ENCODE peak calls at places on chromosomes 7 and 10, in four cellular contexts. P is COLO829, N is erythroblast, E is nephron progenitor cell. W is an unnamed sample.

GRCh38 chr7:100829150-100829716 is 1.9 kb upstream of the EPHB4 start:
- DNase-seq in P (no peak), E (no peak), N (peak), W (no peak)

GRCh38 chr10:61899997-61900828 is 1.3 kb upstream of the ARID5B start:
- DNase-seq in N (peak), P (no peak), E (peak), W (peak)

GRCh38 chr7:34282271-34282670 is 375.7 kb upstream of the NPSR1 start:
- DNase-seq in N (no peak), P (no peak), E (no peak), W (no peak)

GRCh38 chr7:112511451-112512220 is 30.8 kb downstream of the LSMEM1 start:
- DNase-seq in N (no peak), P (no peak), E (no peak), W (no peak)

GRCh38 chr10:6018422-6018821 is 41.1 kb upstream of the IL15RA start:
- DNase-seq in P (no peak), E (no peak), N (no peak), W (no peak)

GRCh38 chr7:43138710-43139601 is 26.5 kb downstream of the HECW1 start:
- DNase-seq in N (no peak), P (no peak), E (no peak), W (no peak)

GRCh38 chr7:139389091-139389490 is 29.4 kb downstream of the LUC7L2 start:
- DNase-seq in E (no peak), P (no peak), N (no peak), W (no peak)

GRCh38 chr10:59362991-59363390 is 642 bp upstream of the FAM13C start:
- DNase-seq in E (peak), P (peak), N (no peak), W (peak)

GRCh38 chr7:7570584-7570983 is 3.9 kb downstream of the MIOS start:
- DNase-seq in E (no peak), P (no peak), N (no peak), W (no peak)

GRCh38 chr7:132279718-132280117 is 296.6 kb downstream of the PLXNA4 start:
- DNase-seq in E (no peak), N (no peak), P (no peak), W (no peak)

GRCh38 chr10:132960651-132961419 is 18.5 kb upstream of the CFAP46 start:
- DNase-seq in N (no peak), P (no peak), E (no peak), W (no peak)

GRCh38 chr7:63073286-63073685 is 925.4 kb upstream of the ZNF722 start:
- DNase-seq in P (no peak), N (no peak), E (no peak), W (no peak)

GRCh38 chr7:114879554-114879953 is 42.3 kb upstream of the MDFIC start:
- DNase-seq in E (no peak), P (no peak), N (no peak), W (no peak)

GRCh38 chr7:150974468-150975391 is 3.4 kb downstream of the KCNH2 start:
- DNase-seq in P (no peak), E (peak), N (peak), W (no peak)